ENCODE peak calls at places on chromosomes 1 and 21, in seven cellular contexts. One of them, this sample, is unnamed.

GRCh38 chr1:201624741-201625646 is 86.1 kb downstream of the NAV1 start:
- DNase-seq in fibroblast of lung: peak; percentile 98
- DNase-seq in suprapubic skin: no peak
- DNase-seq in RWPE1: no peak
- DNase-seq in CD8-positive, alpha-beta T cell: no peak
- DNase-seq in dorsolateral prefrontal cortex: no peak
- DNase-seq in transverse colon: no peak
- DNase-seq in this sample: no peak

GRCh38 chr1:5373281-5373680 is 618.9 kb downstream of the NPHP4 start:
- DNase-seq in fibroblast of lung: no peak
- DNase-seq in suprapubic skin: no peak
- DNase-seq in RWPE1: no peak
- DNase-seq in CD8-positive, alpha-beta T cell: no peak
- DNase-seq in dorsolateral prefrontal cortex: no peak
- DNase-seq in transverse colon: no peak
- DNase-seq in this sample: no peak

GRCh38 chr1:53678507-53678906 is 60.5 kb downstream of the GLIS1 start:
- DNase-seq in fibroblast of lung: peak; percentile 23
- DNase-seq in suprapubic skin: no peak
- DNase-seq in RWPE1: no peak
- DNase-seq in CD8-positive, alpha-beta T cell: no peak
- DNase-seq in dorsolateral prefrontal cortex: no peak
- DNase-seq in transverse colon: no peak
- DNase-seq in this sample: no peak

GRCh38 chr1:166302919-166303758 is 136.3 kb upstream of the FAM78B start:
- DNase-seq in fibroblast of lung: no peak
- DNase-seq in suprapubic skin: no peak
- DNase-seq in RWPE1: no peak
- DNase-seq in CD8-positive, alpha-beta T cell: no peak
- DNase-seq in dorsolateral prefrontal cortex: no peak
- DNase-seq in transverse colon: no peak
- DNase-seq in this sample: no peak

GRCh38 chr21:16181024-16181423 is 451.2 kb downstream of the USP25 start:
- DNase-seq in fibroblast of lung: no peak
- DNase-seq in suprapubic skin: no peak
- DNase-seq in RWPE1: no peak
- DNase-seq in CD8-positive, alpha-beta T cell: no peak
- DNase-seq in dorsolateral prefrontal cortex: no peak
- DNase-seq in transverse colon: no peak
- DNase-seq in this sample: no peak

GRCh38 chr1:68010094-68010493 is 40.3 kb downstream of the DIRAS3 start:
- DNase-seq in fibroblast of lung: peak; percentile 70
- DNase-seq in suprapubic skin: no peak
- DNase-seq in RWPE1: peak; percentile 45
- DNase-seq in CD8-positive, alpha-beta T cell: no peak
- DNase-seq in dorsolateral prefrontal cortex: no peak
- DNase-seq in transverse colon: no peak
- DNase-seq in this sample: no peak

GRCh38 chr1:156489166-156489934 is 11.2 kb downstream of the MEF2D start:
- DNase-seq in fibroblast of lung: no peak
- DNase-seq in suprapubic skin: no peak
- DNase-seq in RWPE1: no peak
- DNase-seq in CD8-positive, alpha-beta T cell: peak; percentile 75
- DNase-seq in dorsolateral prefrontal cortex: peak; percentile 83
- DNase-seq in transverse colon: no peak
- DNase-seq in this sample: peak; percentile 49

GRCh38 chr1:179059185-179059483 is 22.7 kb upstream of the TOR3A start:
- DNase-seq in fibroblast of lung: no peak
- DNase-seq in suprapubic skin: no peak
- DNase-seq in RWPE1: no peak
- DNase-seq in CD8-positive, alpha-beta T cell: no peak
- DNase-seq in dorsolateral prefrontal cortex: no peak
- DNase-seq in transverse colon: no peak
- DNase-seq in this sample: no peak

GRCh38 chr1:1157426-1157913 is 16.2 kb upstream of the TTLL10 start:
- DNase-seq in fibroblast of lung: peak; percentile 87
- DNase-seq in suprapubic skin: peak; percentile 90
- DNase-seq in RWPE1: peak; percentile 92
- DNase-seq in CD8-positive, alpha-beta T cell: peak; percentile 57
- DNase-seq in dorsolateral prefrontal cortex: peak; percentile 74
- DNase-seq in transverse colon: peak; percentile 93
- DNase-seq in this sample: peak; percentile 35

GRCh38 chr1:12539705-12540579 is 78.1 kb downstream of the DHRS3 start:
- DNase-seq in fibroblast of lung: peak; percentile 98
- DNase-seq in suprapubic skin: peak; percentile 91
- DNase-seq in RWPE1: peak; percentile 36
- DNase-seq in CD8-positive, alpha-beta T cell: no peak
- DNase-seq in dorsolateral prefrontal cortex: no peak
- DNase-seq in transverse colon: peak; percentile 69
- DNase-seq in this sample: no peak

DNA sequence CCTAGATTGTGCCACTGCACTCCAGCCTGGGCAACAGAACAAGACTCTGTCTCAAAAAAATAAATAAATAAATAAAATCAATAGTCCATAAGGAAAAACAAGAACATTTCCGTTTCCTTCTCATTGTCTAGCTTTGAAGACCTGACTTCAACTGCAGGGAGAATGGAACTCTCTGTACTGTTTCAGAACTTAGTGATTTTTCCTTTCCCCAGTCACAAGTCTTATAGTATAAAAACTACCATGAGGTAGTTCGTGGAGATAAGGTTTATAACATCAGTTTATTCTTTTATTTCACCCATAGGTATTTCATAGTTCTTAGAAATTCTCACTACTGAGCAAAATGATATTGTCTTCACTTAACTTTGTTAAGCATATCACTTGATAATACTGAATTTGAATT is 11.4 kb upstream of the RWDD3 start:
- DNase-seq in fibroblast of lung: no peak
- DNase-seq in suprapubic skin: no peak
- DNase-seq in RWPE1: no peak
- DNase-seq in CD8-positive, alpha-beta T cell: no peak
- DNase-seq in dorsolateral prefrontal cortex: no peak
- DNase-seq in transverse colon: no peak
- DNase-seq in this sample: no peak
- H3K27ac ChIP-seq in fibroblast of lung: no peak overlapping the region
- H3K27ac ChIP-seq in suprapubic skin: no peak overlapping the region
- H3K27ac ChIP-seq in RWPE1: no peak overlapping the region
- H3K27ac ChIP-seq in CD8-positive, alpha-beta T cell: no peak overlapping the region
- H3K27ac ChIP-seq in dorsolateral prefrontal cortex: no peak overlapping the region
- H3K27ac ChIP-seq in transverse colon: peak overlapping the region; percentile 68
- H3K27ac ChIP-seq in this sample: no peak overlapping the region

DNA sequence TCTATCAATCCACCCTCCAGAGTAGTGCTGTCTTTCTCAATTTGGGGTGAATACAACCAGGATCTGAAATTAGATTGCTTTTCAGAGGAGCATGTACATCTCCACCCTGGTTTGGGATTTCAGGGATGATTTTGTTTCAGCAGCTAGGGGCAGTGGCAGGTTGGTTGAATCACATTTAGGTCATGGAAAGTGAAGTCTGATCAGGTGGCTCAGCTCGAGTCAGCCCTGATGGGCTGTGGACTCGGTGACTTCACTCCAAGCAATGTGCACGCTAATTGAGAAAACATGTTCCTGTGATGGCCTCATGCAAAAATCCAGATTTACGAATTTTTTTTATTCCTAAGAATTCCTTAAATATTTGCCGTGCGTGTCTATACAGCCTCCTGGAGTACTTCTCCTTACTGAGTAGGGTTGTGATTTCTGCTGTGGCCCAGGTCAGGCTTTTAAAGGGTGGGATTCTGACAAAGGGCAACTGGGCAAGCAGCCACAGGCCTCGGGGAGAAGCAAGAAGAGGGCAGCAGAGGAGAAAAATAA is 7.5 kb downstream of the NGF start:
- DNase-seq in fibroblast of lung: peak; percentile 83
- DNase-seq in suprapubic skin: no peak
- DNase-seq in RWPE1: no peak
- DNase-seq in CD8-positive, alpha-beta T cell: no peak
- DNase-seq in dorsolateral prefrontal cortex: no peak
- DNase-seq in transverse colon: no peak
- DNase-seq in this sample: no peak
- TF ChIP-seq CTCF in fibroblast of lung: peak; percentile 21
- TF ChIP-seq CTCF in suprapubic skin: no peak
- TF ChIP-seq CTCF in RWPE1: no peak
- TF ChIP-seq CTCF in CD8-positive, alpha-beta T cell: no peak
- TF ChIP-seq CTCF in dorsolateral prefrontal cortex: no peak
- TF ChIP-seq CTCF in transverse colon: no peak
- TF ChIP-seq CTCF in this sample: no peak

DNA sequence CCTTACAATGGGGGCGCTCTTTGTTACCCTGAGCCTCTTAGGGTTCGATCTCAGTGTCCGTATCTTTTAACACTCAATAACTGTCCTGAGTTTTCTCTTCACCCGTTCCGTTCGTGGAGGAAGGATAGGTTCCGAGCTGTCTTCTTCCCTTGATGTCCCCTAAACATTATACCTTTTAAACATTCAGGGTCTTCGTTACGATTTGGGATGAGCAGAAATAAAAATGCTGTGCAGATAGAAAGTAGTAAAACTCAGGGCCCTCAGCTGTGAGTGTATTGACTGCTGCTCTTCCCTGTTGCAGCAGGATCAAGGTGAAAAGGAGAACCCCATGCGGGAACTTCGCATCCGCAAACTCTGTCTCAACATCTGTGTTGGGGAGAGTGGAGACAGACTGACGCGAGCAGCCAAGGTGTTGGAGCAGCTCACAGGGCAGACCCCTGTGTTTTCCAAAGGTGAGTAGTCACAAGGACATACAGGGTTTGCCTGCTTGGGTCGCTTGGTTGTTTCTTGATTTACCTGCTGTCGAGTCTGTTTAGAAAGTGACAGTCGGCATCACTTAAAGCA is 784 bp downstream of the RPL11 start:
- DNase-seq in fibroblast of lung: no peak
- DNase-seq in suprapubic skin: no peak
- DNase-seq in RWPE1: no peak
- DNase-seq in CD8-positive, alpha-beta T cell: no peak
- DNase-seq in dorsolateral prefrontal cortex: no peak
- DNase-seq in transverse colon: no peak
- DNase-seq in this sample: no peak
- H3K27ac ChIP-seq in fibroblast of lung: peak overlapping the region; percentile 74
- H3K27ac ChIP-seq in suprapubic skin: peak overlapping the region; percentile 88
- H3K27ac ChIP-seq in RWPE1: peak overlapping the region; percentile 84
- H3K27ac ChIP-seq in CD8-positive, alpha-beta T cell: peak overlapping the region; percentile 74
- H3K27ac ChIP-seq in dorsolateral prefrontal cortex: no peak overlapping the region
- H3K27ac ChIP-seq in transverse colon: peak overlapping the region; percentile 92
- H3K27ac ChIP-seq in this sample: peak overlapping the region; percentile 55

DNA sequence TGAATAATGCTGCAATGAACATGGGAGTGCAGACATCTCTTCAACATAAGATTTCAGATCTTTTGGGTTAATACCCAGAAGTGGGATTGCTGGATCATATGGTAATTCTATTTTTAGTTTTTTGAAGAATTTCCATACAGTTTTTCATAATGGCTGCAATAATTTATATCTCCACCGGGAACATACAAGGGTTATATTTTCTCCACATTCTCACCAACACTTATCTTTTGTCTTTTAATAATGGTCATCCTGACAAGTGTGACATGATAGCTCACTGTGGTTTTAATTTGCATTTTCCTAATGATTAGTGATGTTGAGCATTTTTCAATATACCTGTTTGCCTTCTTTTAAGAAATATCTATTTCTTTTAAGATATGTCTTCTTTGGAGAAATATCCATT is 44.5 kb upstream of the WARS2 start:
- DNase-seq in fibroblast of lung: no peak
- DNase-seq in suprapubic skin: no peak
- DNase-seq in RWPE1: no peak
- DNase-seq in CD8-positive, alpha-beta T cell: no peak
- DNase-seq in dorsolateral prefrontal cortex: no peak
- DNase-seq in transverse colon: no peak
- DNase-seq in this sample: no peak
- TF ChIP-seq CTCF in fibroblast of lung: peak; percentile 1
- TF ChIP-seq CTCF in suprapubic skin: no peak
- TF ChIP-seq CTCF in RWPE1: no peak
- TF ChIP-seq CTCF in CD8-positive, alpha-beta T cell: no peak
- TF ChIP-seq CTCF in dorsolateral prefrontal cortex: peak; percentile 11
- TF ChIP-seq CTCF in transverse colon: no peak
- TF ChIP-seq CTCF in this sample: no peak

DNA sequence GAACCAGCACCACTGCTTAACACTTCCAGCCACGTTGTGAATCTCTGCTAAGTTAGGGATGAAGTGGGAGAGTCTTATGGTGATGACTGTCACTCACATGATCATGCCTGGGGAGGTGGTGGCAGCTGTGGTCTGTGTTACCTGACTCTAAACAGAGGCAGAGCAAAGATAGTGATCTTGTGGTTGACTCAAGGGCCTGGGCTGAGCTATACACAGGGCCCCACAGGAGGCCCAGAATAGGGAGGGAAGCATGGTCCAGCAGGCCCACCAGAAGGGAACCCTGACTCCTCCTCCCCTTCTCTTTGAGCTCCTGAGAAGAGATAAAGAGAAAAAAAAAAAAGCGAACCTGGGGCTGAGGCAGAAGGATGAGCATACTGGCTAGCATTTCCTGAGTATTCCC is 55.0 kb downstream of the PLXNA2 start:
- DNase-seq in fibroblast of lung: no peak
- DNase-seq in suprapubic skin: no peak
- DNase-seq in RWPE1: no peak
- DNase-seq in CD8-positive, alpha-beta T cell: no peak
- DNase-seq in dorsolateral prefrontal cortex: no peak
- DNase-seq in transverse colon: no peak
- DNase-seq in this sample: no peak
- H3K27ac ChIP-seq in fibroblast of lung: no peak overlapping the region
- H3K27ac ChIP-seq in suprapubic skin: no peak overlapping the region
- H3K27ac ChIP-seq in RWPE1: no peak overlapping the region
- H3K27ac ChIP-seq in CD8-positive, alpha-beta T cell: no peak overlapping the region
- H3K27ac ChIP-seq in dorsolateral prefrontal cortex: no peak overlapping the region
- H3K27ac ChIP-seq in transverse colon: no peak overlapping the region
- H3K27ac ChIP-seq in this sample: no peak overlapping the region

DNA sequence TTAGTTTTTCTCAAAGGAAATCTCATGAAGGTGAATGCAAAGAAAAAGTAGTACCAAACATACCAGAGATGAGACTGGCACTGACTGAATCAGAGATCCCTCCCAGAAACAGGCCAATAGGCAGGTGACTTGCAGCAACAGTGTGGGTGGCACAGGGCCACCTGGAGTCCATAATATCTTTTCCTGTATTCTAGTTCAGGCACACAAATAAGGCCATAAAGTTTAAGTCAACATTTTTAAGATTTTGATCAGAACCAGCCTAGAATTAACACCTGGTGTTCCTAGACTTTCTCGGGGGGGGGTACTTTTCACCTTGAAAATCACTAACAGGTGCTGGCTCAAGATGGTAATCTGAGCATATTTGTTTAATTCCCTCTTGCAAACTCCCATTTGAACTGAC is 19.1 kb downstream of the SDE2 start:
- DNase-seq in fibroblast of lung: no peak
- DNase-seq in suprapubic skin: no peak
- DNase-seq in RWPE1: no peak
- DNase-seq in CD8-positive, alpha-beta T cell: no peak
- DNase-seq in dorsolateral prefrontal cortex: no peak
- DNase-seq in transverse colon: peak; percentile 68
- DNase-seq in this sample: no peak
- TF ChIP-seq CTCF in fibroblast of lung: no peak
- TF ChIP-seq CTCF in suprapubic skin: no peak
- TF ChIP-seq CTCF in RWPE1: no peak
- TF ChIP-seq CTCF in CD8-positive, alpha-beta T cell: no peak
- TF ChIP-seq CTCF in dorsolateral prefrontal cortex: no peak
- TF ChIP-seq CTCF in transverse colon: no peak
- TF ChIP-seq CTCF in this sample: no peak

This sample was measured in CD4-positive, alpha-beta T cell.